ENCODE peak calls at places on chromosomes 5 and 9, in five cellular contexts. One of them, this sample, is unnamed.

GRCh38 chr5:32625106-32625505 is 39.7 kb downstream of the SUB1 start:
- DNase-seq in HCT116: no peak
- DNase-seq in IMR-90: no peak
- DNase-seq in OCI-LY7: no peak
- DNase-seq in K562: no peak
- DNase-seq in this sample: no peak

GRCh38 chr9:133485531-133486260 is 6.8 kb upstream of the SLC2A6 start:
- DNase-seq in HCT116: no peak
- DNase-seq in IMR-90: no peak
- DNase-seq in OCI-LY7: peak; percentile 84
- DNase-seq in K562: peak; percentile 33
- DNase-seq in this sample: no peak

GRCh38 chr5:62354028-62354874 is 48.2 kb downstream of the KIF2A start:
- DNase-seq in HCT116: peak; percentile 31
- DNase-seq in IMR-90: peak; percentile 65
- DNase-seq in OCI-LY7: peak; percentile 67
- DNase-seq in K562: peak; percentile 23
- DNase-seq in this sample: peak; percentile 72

GRCh38 chr9:71863652-71864051 is 47.3 kb downstream of the ABHD17B start:
- DNase-seq in HCT116: no peak
- DNase-seq in IMR-90: peak; percentile 67
- DNase-seq in OCI-LY7: no peak
- DNase-seq in K562: no peak
- DNase-seq in this sample: no peak

GRCh38 chr5:6638236-6638635 is 5.0 kb downstream of the SRD5A1 start:
- DNase-seq in HCT116: no peak
- DNase-seq in IMR-90: no peak
- DNase-seq in OCI-LY7: no peak
- DNase-seq in K562: no peak
- DNase-seq in this sample: no peak

GRCh38 chr9:8677725-8678124 is 878.1 kb upstream of the DMAC1 start:
- DNase-seq in HCT116: no peak
- DNase-seq in IMR-90: no peak
- DNase-seq in OCI-LY7: no peak
- DNase-seq in K562: no peak
- DNase-seq in this sample: no peak

GRCh38 chr5:127802477-127802865 is 99.3 kb downstream of the CCDC192 start:
- DNase-seq in HCT116: no peak
- DNase-seq in IMR-90: peak; percentile 45
- DNase-seq in OCI-LY7: no peak
- DNase-seq in K562: no peak
- DNase-seq in this sample: no peak

GRCh38 chr9:127131871-127132270 is 9.4 kb upstream of the ANGPTL2 start:
- DNase-seq in HCT116: peak; percentile 15
- DNase-seq in IMR-90: peak; percentile 80
- DNase-seq in OCI-LY7: no peak
- DNase-seq in K562: no peak
- DNase-seq in this sample: no peak

GRCh38 chr5:116738948-116739339 is 164.3 kb upstream of the SEMA6A start:
- DNase-seq in HCT116: no peak
- DNase-seq in IMR-90: no peak
- DNase-seq in OCI-LY7: no peak
- DNase-seq in K562: no peak
- DNase-seq in this sample: no peak

GRCh38 chr5:116740771-116741170 is 166.1 kb upstream of the SEMA6A start:
- DNase-seq in HCT116: no peak
- DNase-seq in IMR-90: no peak
- DNase-seq in OCI-LY7: no peak
- DNase-seq in K562: no peak
- DNase-seq in this sample: no peak

GRCh38 chr5:116736671-116737070 is 162.0 kb upstream of the SEMA6A start:
- DNase-seq in HCT116: no peak
- DNase-seq in IMR-90: no peak
- DNase-seq in OCI-LY7: no peak
- DNase-seq in K562: no peak
- DNase-seq in this sample: no peak

GRCh38 chr5:116738270-116738947 is 163.8 kb upstream of the SEMA6A start:
- DNase-seq in HCT116: no peak
- DNase-seq in IMR-90: no peak
- DNase-seq in OCI-LY7: no peak
- DNase-seq in K562: no peak
- DNase-seq in this sample: no peak

DNA sequence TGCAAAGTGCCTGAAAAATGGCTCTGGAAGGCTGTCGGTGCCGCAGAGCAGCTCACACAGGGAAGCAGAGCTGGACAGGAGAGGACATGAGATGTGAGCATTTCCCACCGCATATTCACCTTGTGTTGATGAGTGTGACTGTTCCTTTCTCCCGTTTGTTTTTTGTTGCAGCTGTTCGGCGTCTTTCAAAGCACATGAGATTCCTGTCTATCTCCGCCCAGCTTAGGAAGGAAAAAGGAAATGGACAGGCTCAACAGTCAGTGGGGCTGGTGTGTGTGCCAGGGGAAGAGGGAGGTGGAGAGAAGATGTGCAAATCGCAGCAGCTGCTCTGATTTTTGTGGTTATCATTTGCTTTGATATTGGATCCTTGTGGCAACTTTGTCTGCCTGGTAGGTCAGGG is 165.0 kb upstream of the SEMA6A start:
- DNase-seq in HCT116: no peak
- DNase-seq in IMR-90: no peak
- DNase-seq in OCI-LY7: no peak
- DNase-seq in K562: no peak
- DNase-seq in this sample: no peak
- H3K4me2 ChIP-seq in HCT116: no peak overlapping the region
- H3K4me2 ChIP-seq in IMR-90: no peak overlapping the region
- H3K4me2 ChIP-seq in OCI-LY7: no peak overlapping the region
- H3K4me2 ChIP-seq in K562: no peak overlapping the region
- H3K4me2 ChIP-seq in this sample: peak overlapping the region; percentile 48

DNA sequence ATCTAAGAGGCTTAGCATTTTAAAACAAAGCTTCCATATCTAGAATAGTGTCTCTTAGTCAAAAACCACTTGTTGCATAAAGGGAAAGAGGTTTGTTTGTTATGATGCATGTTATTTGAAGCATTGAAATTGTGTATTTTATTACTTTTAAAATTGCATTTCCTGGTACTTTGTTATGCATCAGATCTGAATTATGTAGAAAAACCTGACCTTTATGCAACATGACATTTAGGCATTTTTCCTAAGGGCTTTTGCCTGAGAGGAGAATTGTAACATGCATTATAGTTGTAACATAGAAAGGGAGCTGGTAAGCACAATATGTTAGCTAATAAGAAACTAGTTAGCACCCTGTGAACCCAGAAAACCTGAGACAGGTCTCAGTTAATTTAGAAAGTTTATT is 22.0 kb downstream of the ZNF169 start:
- DNase-seq in HCT116: no peak
- DNase-seq in IMR-90: no peak
- DNase-seq in OCI-LY7: no peak
- DNase-seq in K562: no peak
- DNase-seq in this sample: no peak
- H3K9me3 ChIP-seq in HCT116: no peaks in the 10 kb centered on the region
- H3K9me3 ChIP-seq in IMR-90: no peaks in the 10 kb centered on the region
- H3K9me3 ChIP-seq in OCI-LY7: peaks cover 10% of the 10 kb centered on the region
- H3K9me3 ChIP-seq in K562: peaks cover 17% of the 10 kb centered on the region
- H3K9me3 ChIP-seq in this sample: no peaks in the 10 kb centered on the region

GRCh38 chr5:135871268-135871895 is 24.3 kb downstream of the IL9 start:
- DNase-seq in HCT116: no peak
- DNase-seq in IMR-90: no peak
- DNase-seq in OCI-LY7: no peak
- DNase-seq in K562: no peak
- DNase-seq in this sample: no peak
- TF ChIP-seq CTCF in HCT116: no peak
- TF ChIP-seq CTCF in IMR-90: no peak
- TF ChIP-seq CTCF in OCI-LY7: no peak
- TF ChIP-seq CTCF in K562: no peak
- TF ChIP-seq CTCF in this sample: no peak

DNA sequence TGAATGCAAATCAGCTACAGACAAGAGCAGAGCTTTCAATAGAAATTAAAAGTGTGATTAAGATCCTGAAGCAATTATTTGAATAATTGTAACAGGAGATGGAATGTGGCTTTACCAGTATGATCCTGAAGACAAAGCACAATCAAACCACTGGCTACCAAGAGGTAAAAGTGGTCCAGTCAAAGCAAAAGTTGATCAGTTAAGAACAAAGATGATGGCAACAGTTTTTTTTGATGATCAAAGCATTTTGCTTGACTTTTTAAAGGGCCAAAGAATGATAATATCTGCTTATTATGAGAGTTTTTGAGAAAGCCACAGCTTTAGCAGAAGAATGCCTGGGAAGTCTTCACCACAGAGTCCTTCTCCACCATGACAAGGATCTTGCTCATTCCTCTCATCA is 409.2 kb downstream of the CSNK1G3 start:
- DNase-seq in HCT116: no peak
- DNase-seq in IMR-90: no peak
- DNase-seq in OCI-LY7: no peak
- DNase-seq in K562: no peak
- DNase-seq in this sample: no peak
- H3K4me2 ChIP-seq in HCT116: no peak overlapping the region
- H3K4me2 ChIP-seq in IMR-90: no peak overlapping the region
- H3K4me2 ChIP-seq in OCI-LY7: no peak overlapping the region
- H3K4me2 ChIP-seq in K562: no peak overlapping the region
- H3K4me2 ChIP-seq in this sample: no peak overlapping the region

GRCh38 chr5:179054876-179055275 is 5.3 kb upstream of the ZNF354C start:
- DNase-seq in HCT116: no peak
- DNase-seq in IMR-90: no peak
- DNase-seq in OCI-LY7: no peak
- DNase-seq in K562: no peak
- DNase-seq in this sample: no peak
- H3K9me3 ChIP-seq in HCT116: no peaks in the 10 kb centered on the region
- H3K9me3 ChIP-seq in IMR-90: peaks cover 6% of the 10 kb centered on the region
- H3K9me3 ChIP-seq in OCI-LY7: no peaks in the 10 kb centered on the region
- H3K9me3 ChIP-seq in K562: no peaks in the 10 kb centered on the region
- H3K9me3 ChIP-seq in this sample: no peaks in the 10 kb centered on the region

DNA sequence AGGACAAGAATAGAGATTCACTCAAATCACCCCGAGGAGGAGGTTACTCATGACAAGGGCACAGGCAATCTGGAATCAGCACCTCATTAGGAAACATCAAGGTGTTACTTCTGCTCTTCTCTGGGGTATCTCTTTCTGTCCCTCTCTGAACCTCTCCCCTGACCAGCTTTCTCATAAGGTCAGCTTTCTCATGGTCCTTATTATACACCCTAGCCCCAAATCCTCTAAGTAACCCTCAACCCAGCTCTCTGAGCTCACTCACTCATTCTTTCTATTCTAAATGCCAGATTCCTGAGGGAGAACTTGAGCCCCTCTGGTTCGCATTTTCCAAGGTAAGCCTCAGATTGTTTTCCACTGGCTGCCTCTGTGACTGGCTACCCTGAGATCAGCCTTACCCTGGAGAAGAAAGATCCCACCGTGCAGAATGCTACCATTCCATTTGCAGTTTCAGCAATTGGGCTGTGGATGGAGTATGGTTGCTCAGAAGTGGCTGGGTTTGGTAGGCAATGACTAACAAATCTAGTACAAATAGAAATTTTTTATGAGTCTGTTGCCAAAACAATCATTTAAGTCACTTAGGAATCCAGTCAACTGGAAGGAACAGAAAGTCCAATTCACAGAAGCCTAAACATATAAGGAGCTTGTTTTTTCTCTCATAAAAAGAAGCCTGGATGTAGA is 9.0 kb upstream of the TIMD4 start:
- DNase-seq in HCT116: no peak
- DNase-seq in IMR-90: no peak
- DNase-seq in OCI-LY7: no peak
- DNase-seq in K562: no peak
- DNase-seq in this sample: no peak
- TF ChIP-seq CTCF in HCT116: no peak
- TF ChIP-seq CTCF in IMR-90: no peak
- TF ChIP-seq CTCF in OCI-LY7: no peak
- TF ChIP-seq CTCF in K562: no peak
- TF ChIP-seq CTCF in this sample: no peak

GRCh38 chr5:16912080-16912479 is 24.0 kb downstream of the MYO10 start:
- DNase-seq in HCT116: no peak
- DNase-seq in IMR-90: no peak
- DNase-seq in OCI-LY7: no peak
- DNase-seq in K562: no peak
- DNase-seq in this sample: no peak
- H3K4me2 ChIP-seq in HCT116: no peak overlapping the region
- H3K4me2 ChIP-seq in IMR-90: no peak overlapping the region
- H3K4me2 ChIP-seq in OCI-LY7: no peak overlapping the region
- H3K4me2 ChIP-seq in K562: no peak overlapping the region
- H3K4me2 ChIP-seq in this sample: no peak overlapping the region

GRCh38 chr5:179122411-179123108 is 62.4 kb downstream of the ZNF354C start:
- DNase-seq in HCT116: no peak
- DNase-seq in IMR-90: no peak
- DNase-seq in OCI-LY7: no peak
- DNase-seq in K562: no peak
- DNase-seq in this sample: no peak
- H3K9me3 ChIP-seq in HCT116: no peaks in the 10 kb centered on the region
- H3K9me3 ChIP-seq in IMR-90: no peaks in the 10 kb centered on the region
- H3K9me3 ChIP-seq in OCI-LY7: no peaks in the 10 kb centered on the region
- H3K9me3 ChIP-seq in K562: no peaks in the 10 kb centered on the region
- H3K9me3 ChIP-seq in this sample: no peaks in the 10 kb centered on the region

GRCh38 chr5:139686356-139686918 is 38.3 kb downstream of the CXXC5 start:
- DNase-seq in HCT116: no peak
- DNase-seq in IMR-90: no peak
- DNase-seq in OCI-LY7: peak; percentile 44
- DNase-seq in K562: no peak
- DNase-seq in this sample: no peak

GRCh38 chr5:139683295-139684271 is 35.4 kb downstream of the CXXC5 start:
- DNase-seq in HCT116: no peak
- DNase-seq in IMR-90: no peak
- DNase-seq in OCI-LY7: no peak
- DNase-seq in K562: no peak
- DNase-seq in this sample: no peak

GRCh38 chr5:139684350-139684880 is 36.3 kb downstream of the CXXC5 start:
- DNase-seq in HCT116: no peak
- DNase-seq in IMR-90: no peak
- DNase-seq in OCI-LY7: no peak
- DNase-seq in K562: no peak
- DNase-seq in this sample: no peak

GRCh38 chr5:139685886-139686285 is 37.7 kb downstream of the CXXC5 start:
- DNase-seq in HCT116: no peak
- DNase-seq in IMR-90: no peak
- DNase-seq in OCI-LY7: no peak
- DNase-seq in K562: no peak
- DNase-seq in this sample: no peak

GRCh38 chr5:139684881-139685749 is 37.0 kb downstream of the CXXC5 start:
- DNase-seq in HCT116: no peak
- DNase-seq in IMR-90: no peak
- DNase-seq in OCI-LY7: no peak
- DNase-seq in K562: no peak
- DNase-seq in this sample: no peak
- TF ChIP-seq CTCF in HCT116: no peak
- TF ChIP-seq CTCF in IMR-90: no peak
- TF ChIP-seq CTCF in OCI-LY7: peak; percentile 62
- TF ChIP-seq CTCF in K562: no peak
- TF ChIP-seq CTCF in this sample: peak; percentile 21